ENCODE peak calls at places on chromosomes 5 and 9, in four cellular contexts. One of them, this sample, is unnamed.

GRCh38 chr5:55694152-55694830 is 17.8 kb downstream of the SLC38A9 start:
- DNase-seq in non-pigmented ciliary epithelial cell: no peak
- DNase-seq in NCI-H1436 treated with DMSO at 0.1 percent for 48 hours: no peak
- DNase-seq in GM03348: peak
- DNase-seq in this sample: no peak

GRCh38 chr9:104993291-104993963 is 65.5 kb upstream of the ABCA1 start:
- DNase-seq in GM03348: peak
- DNase-seq in non-pigmented ciliary epithelial cell: no peak
- DNase-seq in NCI-H1436 treated with DMSO at 0.1 percent for 48 hours: no peak
- DNase-seq in this sample: no peak

GRCh38 chr5:135472141-135472540 is 20.0 kb upstream of the TIFAB start:
- DNase-seq in GM03348: no peak
- DNase-seq in NCI-H1436 treated with DMSO at 0.1 percent for 48 hours: no peak
- DNase-seq in non-pigmented ciliary epithelial cell: no peak
- DNase-seq in this sample: no peak

GRCh38 chr5:59588922-59589321 is 304.6 kb downstream of the PDE4D start:
- DNase-seq in non-pigmented ciliary epithelial cell: no peak
- DNase-seq in GM03348: peak
- DNase-seq in NCI-H1436 treated with DMSO at 0.1 percent for 48 hours: no peak
- DNase-seq in this sample: no peak

GRCh38 chr9:97487107-97487506 is 14.4 kb upstream of the TMOD1 start:
- DNase-seq in non-pigmented ciliary epithelial cell: no peak
- DNase-seq in NCI-H1436 treated with DMSO at 0.1 percent for 48 hours: no peak
- DNase-seq in GM03348: no peak
- DNase-seq in this sample: no peak

GRCh38 chr5:74094096-74094778 is 468.2 kb downstream of the ARHGEF28 start:
- DNase-seq in NCI-H1436 treated with DMSO at 0.1 percent for 48 hours: no peak
- DNase-seq in non-pigmented ciliary epithelial cell: no peak
- DNase-seq in GM03348: no peak
- DNase-seq in this sample: no peak

GRCh38 chr9:81546498-81546897 is 142.8 kb downstream of the TLE1 start:
- DNase-seq in GM03348: no peak
- DNase-seq in NCI-H1436 treated with DMSO at 0.1 percent for 48 hours: no peak
- DNase-seq in non-pigmented ciliary epithelial cell: no peak
- DNase-seq in this sample: no peak

GRCh38 chr9:107397076-107398049 is 92.2 kb downstream of the KLF4 start:
- DNase-seq in NCI-H1436 treated with DMSO at 0.1 percent for 48 hours: no peak
- DNase-seq in non-pigmented ciliary epithelial cell: no peak
- DNase-seq in GM03348: no peak
- DNase-seq in this sample: no peak

This sample was measured in epithelial cell of proximal tubule.